ENCODE peak calls at places on chromosome 16, in ten cellular contexts. E, N, J, T, R, D, M, L, W and C are unnamed samples.

GRCh38 chr16:53130193-53131049 is 75.6 kb downstream of the CHD9 start:
- DNase-seq in E (peak), N (peak), J (peak), T (peak), R (peak), D (peak), M (peak), L (peak), W (peak), C (peak)

GRCh38 chr16:67165121-67166034 is 833 bp downstream of the HSF4 start:
- DNase-seq in E (no peak), N (peak), J (no peak), T (no peak), R (no peak), D (no peak), M (no peak), L (no peak), W (no peak), C (no peak)

GRCh38 chr16:47938272-47938671 is 217.5 kb downstream of the ABCC12 start:
- DNase-seq in E (no peak), N (no peak), J (no peak), T (no peak), R (no peak), D (no peak), M (no peak), L (no peak), W (no peak), C (no peak)

GRCh38 chr16:30491744-30492308 is 19.3 kb downstream of the ITGAL start:
- DNase-seq in E (no peak), N (no peak), J (peak), T (peak), R (no peak), D (peak), M (peak), L (no peak), W (no peak), C (no peak)

GRCh38 chr16:46573008-46573833 is 48.0 kb downstream of the SHCBP1 start:
- DNase-seq in E (no peak), N (no peak), J (peak), T (peak), R (no peak), D (peak), M (no peak), L (no peak), W (peak), C (no peak)

GRCh38 chr16:8730335-8730915 is 56.0 kb downstream of the ABAT start:
- DNase-seq in E (no peak), N (no peak), J (no peak), T (no peak), R (no peak), D (no peak), M (no peak), L (no peak), W (no peak), C (no peak)

GRCh38 chr16:55508941-55509920 is at the start of gene LPCAT2:
- DNase-seq in E (no peak), N (peak), J (peak), T (peak), R (peak), D (peak), M (no peak), L (peak), W (no peak), C (peak)

GRCh38 chr16:53055603-53056527 is 1.1 kb downstream of the CHD9 start:
- DNase-seq in E (no peak), N (peak), J (peak), T (no peak), R (no peak), D (peak), M (no peak), L (no peak), W (no peak), C (no peak)

GRCh38 chr16:84839054-84839453 is 19.3 kb downstream of the CRISPLD2 start:
- DNase-seq in E (no peak), N (no peak), J (peak), T (no peak), R (no peak), D (peak), M (no peak), L (no peak), W (no peak), C (no peak)

GRCh38 chr16:48082516-48082915 is 73.3 kb downstream of the ABCC12 start:
- DNase-seq in E (no peak), N (no peak), J (peak), T (peak), R (no peak), D (peak), M (no peak), L (no peak), W (no peak), C (no peak)